ENCODE peak calls at places on chromosomes 4 and X, in six cellular contexts. B, X, Q, N, S and R are unnamed samples.

GRCh38 chr4:32462944-32463343 is 1742.8 kb downstream of the PCDH7 start:
- DNase-seq in S (no peak), B (no peak), N (no peak), X (peak; percentile 19), Q (no peak), R (no peak)

GRCh38 chr4:3433138-3433869 is 8.5 kb upstream of the HGFAC start:
- DNase-seq in S (no peak), Q (no peak), N (no peak), B (no peak), X (no peak), R (no peak)

GRCh38 chr4:24118031-24118430 is 228.2 kb upstream of the PPARGC1A start:
- DNase-seq in X (no peak), S (no peak), N (no peak), Q (no peak), B (no peak), R (no peak)

GRCh38 chrX:104135677-104136076 is 21.1 kb downstream of the SLC25A53 start:
- DNase-seq in S (no peak), Q (no peak), N (no peak), X (peak; percentile 27), B (no peak), R (no peak)

GRCh38 chrX:126552313-126553022 is at the start of gene DCAF12L1:
- DNase-seq in N (no peak), B (no peak), X (no peak), S (no peak), Q (peak; percentile 65), R (no peak)

GRCh38 chr4:106471151-106471550 is 102.6 kb upstream of the GIMD1 start:
- DNase-seq in S (no peak), X (no peak), Q (no peak), N (no peak), B (no peak), R (no peak)

GRCh38 chrX:1685460-1685859 is 70.6 kb downstream of the ASMT start:
- DNase-seq in N (no peak), B (no peak), S (no peak), Q (no peak), X (no peak), R (no peak)

GRCh38 chrX:3520987-3521875 is 174.8 kb upstream of the MXRA5 start:
- DNase-seq in B (peak; percentile 7), S (no peak), N (no peak), X (peak; percentile 41), Q (no peak), R (no peak)

GRCh38 chr4:102815981-102816380 is 11.4 kb downstream of the UBE2D3 start:
- DNase-seq in N (no peak), S (no peak), X (peak; percentile 74), Q (no peak), B (peak; percentile 68), R (no peak)

GRCh38 chr4:115334736-115335411 is 221.5 kb upstream of the NDST4 start:
- DNase-seq in X (no peak), S (no peak), Q (no peak), N (no peak), B (no peak), R (no peak)

GRCh38 chrX:31580227-31580626 is 508.4 kb upstream of the FTHL17 start:
- DNase-seq in N (no peak), X (no peak), S (no peak), B (no peak), Q (no peak), R (no peak)

GRCh38 chr4:185149392-185149791 is 6.3 kb downstream of the SLC25A4 start:
- DNase-seq in B (no peak), X (no peak), N (no peak), Q (no peak), S (no peak), R (no peak)

GRCh38 chrX:54825716-54826428 is 18.3 kb downstream of the MAGED2 start:
- DNase-seq in N (no peak), X (no peak), B (no peak), S (no peak), Q (no peak), R (peak; percentile 7)

GRCh38 chr4:127782275-127783025 is at the start of gene HSPA4L:
- DNase-seq in B (no peak), X (peak; percentile 59), S (no peak), N (peak; percentile 47), Q (peak; percentile 63), R (peak; percentile 17)

GRCh38 chr4:81052119-81053068 is 21.9 kb downstream of the BMP3 start:
- DNase-seq in S (no peak), B (peak; percentile 14), X (peak; percentile 78), N (peak; percentile 78), Q (peak; percentile 86), R (peak; percentile 14)

GRCh38 chr4:184100297-184100885 is 117.3 kb downstream of the ENPP6 start:
- DNase-seq in Q (peak; percentile 76), B (no peak), S (no peak), X (peak; percentile 21), N (peak; percentile 45), R (peak; percentile 4)

GRCh38 chr4:184980261-184980660 is 38.0 kb upstream of the HELT start:
- DNase-seq in N (no peak), S (no peak), Q (no peak), B (no peak), X (no peak), R (no peak)

GRCh38 chrX:77668391-77669237 is 117.4 kb downstream of the ATRX start:
- DNase-seq in S (no peak), Q (no peak), X (peak; percentile 56), B (no peak), N (no peak), R (no peak)

GRCh38 chr4:135533053-135533452 is 1331.5 kb upstream of the PABPC4L start:
- DNase-seq in X (no peak), N (no peak), Q (no peak), B (no peak), S (no peak), R (no peak)

GRCh38 chr4:111761531-111761930 is 383.7 kb upstream of the FAM241A start:
- DNase-seq in N (no peak), Q (no peak), B (no peak), S (no peak), X (no peak), R (no peak)